ENCODE peak calls at places on chromosomes 4 and X, in seven cellular contexts. One of them, this sample, is unnamed.

GRCh38 chr4:157151711-157152110 is 68.8 kb upstream of the GRIA2 start:
- DNase-seq in GM06990: no peak
- DNase-seq in mesothelial cell of epicardium: no peak
- DNase-seq in nephron progenitor cell: no peak
- DNase-seq in uterus: no peak
- DNase-seq in astrocyte of the spinal cord: peak
- DNase-seq in AG09309: peak
- DNase-seq in this sample: no peak

GRCh38 chr4:90306810-90307209 is 179.6 kb downstream of the CCSER1 start:
- DNase-seq in GM06990: no peak
- DNase-seq in mesothelial cell of epicardium: no peak
- DNase-seq in nephron progenitor cell: no peak
- DNase-seq in uterus: no peak
- DNase-seq in astrocyte of the spinal cord: no peak
- DNase-seq in AG09309: no peak
- DNase-seq in this sample: no peak

GRCh38 chr4:24729041-24729730 is 66.2 kb upstream of the SOD3 start:
- DNase-seq in GM06990: no peak
- DNase-seq in mesothelial cell of epicardium: no peak
- DNase-seq in nephron progenitor cell: no peak
- DNase-seq in uterus: no peak
- DNase-seq in astrocyte of the spinal cord: no peak
- DNase-seq in AG09309: no peak
- DNase-seq in this sample: no peak

GRCh38 chrX:27439771-27440170 is 23.4 kb downstream of the PPP4R3C start:
- DNase-seq in GM06990: no peak
- DNase-seq in mesothelial cell of epicardium: no peak
- DNase-seq in nephron progenitor cell: no peak
- DNase-seq in uterus: no peak
- DNase-seq in astrocyte of the spinal cord: no peak
- DNase-seq in AG09309: no peak
- DNase-seq in this sample: no peak

GRCh38 chrX:45711231-45711630 is 510.6 kb upstream of the DIPK2B start:
- DNase-seq in GM06990: no peak
- DNase-seq in mesothelial cell of epicardium: no peak
- DNase-seq in nephron progenitor cell: no peak
- DNase-seq in uterus: no peak
- DNase-seq in astrocyte of the spinal cord: peak
- DNase-seq in AG09309: no peak
- DNase-seq in this sample: no peak

GRCh38 chr4:105145059-105145912 is 1.4 kb upstream of the TET2 start:
- DNase-seq in GM06990: peak
- DNase-seq in mesothelial cell of epicardium: no peak
- DNase-seq in nephron progenitor cell: no peak
- DNase-seq in uterus: no peak
- DNase-seq in astrocyte of the spinal cord: peak
- DNase-seq in AG09309: no peak
- DNase-seq in this sample: no peak

GRCh38 chr4:189113389-189113888 is 827.2 kb upstream of the FRG1 start:
- DNase-seq in GM06990: no peak
- DNase-seq in mesothelial cell of epicardium: no peak
- DNase-seq in nephron progenitor cell: no peak
- DNase-seq in uterus: no peak
- DNase-seq in astrocyte of the spinal cord: no peak
- DNase-seq in AG09309: no peak
- DNase-seq in this sample: no peak

GRCh38 chr4:24798036-24798610 is 2.8 kb downstream of the SOD3 start:
- DNase-seq in GM06990: no peak
- DNase-seq in mesothelial cell of epicardium: no peak
- DNase-seq in nephron progenitor cell: no peak
- DNase-seq in uterus: no peak
- DNase-seq in astrocyte of the spinal cord: no peak
- DNase-seq in AG09309: no peak
- DNase-seq in this sample: no peak

GRCh38 chr4:138646383-138646782 is 369.2 kb upstream of the NOCT start:
- DNase-seq in GM06990: no peak
- DNase-seq in mesothelial cell of epicardium: no peak
- DNase-seq in nephron progenitor cell: no peak
- DNase-seq in uterus: no peak
- DNase-seq in astrocyte of the spinal cord: no peak
- DNase-seq in AG09309: no peak
- DNase-seq in this sample: no peak

GRCh38 chr4:87219648-87220093 is 747 bp downstream of the KLHL8 start:
- DNase-seq in GM06990: no peak
- DNase-seq in mesothelial cell of epicardium: peak
- DNase-seq in nephron progenitor cell: no peak
- DNase-seq in uterus: peak
- DNase-seq in astrocyte of the spinal cord: no peak
- DNase-seq in AG09309: no peak
- DNase-seq in this sample: peak

GRCh38 chrX:136880003-136880451 is 498 bp downstream of the RBMX start:
- DNase-seq in GM06990: no peak
- DNase-seq in mesothelial cell of epicardium: no peak
- DNase-seq in nephron progenitor cell: peak
- DNase-seq in uterus: peak
- DNase-seq in astrocyte of the spinal cord: no peak
- DNase-seq in AG09309: no peak
- DNase-seq in this sample: no peak

GRCh38 chr4:46254788-46255187 is 130.9 kb upstream of the GABRG1 start:
- DNase-seq in GM06990: no peak
- DNase-seq in mesothelial cell of epicardium: no peak
- DNase-seq in nephron progenitor cell: no peak
- DNase-seq in uterus: no peak
- DNase-seq in astrocyte of the spinal cord: peak
- DNase-seq in AG09309: no peak
- DNase-seq in this sample: no peak

GRCh38 chr4:8891646-8892555 is 20.3 kb upstream of the HMX1 start:
- DNase-seq in GM06990: no peak
- DNase-seq in mesothelial cell of epicardium: no peak
- DNase-seq in nephron progenitor cell: peak
- DNase-seq in uterus: no peak
- DNase-seq in astrocyte of the spinal cord: no peak
- DNase-seq in AG09309: no peak
- DNase-seq in this sample: no peak

GRCh38 chrX:121172703-121173102 is 125.3 kb downstream of the GLUD2 start:
- DNase-seq in GM06990: no peak
- DNase-seq in mesothelial cell of epicardium: no peak
- DNase-seq in nephron progenitor cell: no peak
- DNase-seq in uterus: no peak
- DNase-seq in astrocyte of the spinal cord: no peak
- DNase-seq in AG09309: no peak
- DNase-seq in this sample: no peak

GRCh38 chrX:10356979-10357378 is 200.2 kb downstream of the CLCN4 start:
- DNase-seq in GM06990: peak
- DNase-seq in mesothelial cell of epicardium: no peak
- DNase-seq in nephron progenitor cell: no peak
- DNase-seq in uterus: no peak
- DNase-seq in astrocyte of the spinal cord: peak
- DNase-seq in AG09309: no peak
- DNase-seq in this sample: no peak

GRCh38 chrX:46226422-46226821 is 318.8 kb downstream of the ZNF674 start:
- DNase-seq in GM06990: no peak
- DNase-seq in mesothelial cell of epicardium: no peak
- DNase-seq in nephron progenitor cell: no peak
- DNase-seq in uterus: no peak
- DNase-seq in astrocyte of the spinal cord: no peak
- DNase-seq in AG09309: no peak
- DNase-seq in this sample: no peak

GRCh38 chr4:51885371-51885770 is 42.4 kb downstream of the DCUN1D4 start:
- DNase-seq in GM06990: no peak
- DNase-seq in mesothelial cell of epicardium: no peak
- DNase-seq in nephron progenitor cell: no peak
- DNase-seq in uterus: no peak
- DNase-seq in astrocyte of the spinal cord: peak
- DNase-seq in AG09309: no peak
- DNase-seq in this sample: no peak

GRCh38 chrX:78315745-78316144 is 11.7 kb downstream of the CYSLTR1 start:
- DNase-seq in GM06990: no peak
- DNase-seq in mesothelial cell of epicardium: no peak
- DNase-seq in nephron progenitor cell: no peak
- DNase-seq in uterus: no peak
- DNase-seq in astrocyte of the spinal cord: no peak
- DNase-seq in AG09309: no peak
- DNase-seq in this sample: no peak

GRCh38 chrX:120115438-120115963 is at the start of gene RHOXF1:
- DNase-seq in GM06990: no peak
- DNase-seq in mesothelial cell of epicardium: no peak
- DNase-seq in nephron progenitor cell: no peak
- DNase-seq in uterus: no peak
- DNase-seq in astrocyte of the spinal cord: no peak
- DNase-seq in AG09309: no peak
- DNase-seq in this sample: no peak

GRCh38 chrX:69107231-69107739 is 58.0 kb downstream of the PJA1 start:
- DNase-seq in GM06990: no peak
- DNase-seq in mesothelial cell of epicardium: no peak
- DNase-seq in nephron progenitor cell: peak
- DNase-seq in uterus: peak
- DNase-seq in astrocyte of the spinal cord: no peak
- DNase-seq in AG09309: no peak
- DNase-seq in this sample: no peak

GRCh38 chr4:184649026-184649970 is at the start of the genes CASP3 and PRIMPOL:
- DNase-seq in GM06990: peak
- DNase-seq in mesothelial cell of epicardium: peak
- DNase-seq in nephron progenitor cell: peak
- DNase-seq in uterus: peak
- DNase-seq in astrocyte of the spinal cord: peak
- DNase-seq in AG09309: peak
- DNase-seq in this sample: peak
- TF ChIP-seq CTCF in GM06990: peak
- TF ChIP-seq CTCF in mesothelial cell of epicardium: no peak
- TF ChIP-seq CTCF in nephron progenitor cell: no peak
- TF ChIP-seq CTCF in uterus: peak
- TF ChIP-seq CTCF in astrocyte of the spinal cord: peak
- TF ChIP-seq CTCF in AG09309: peak
- TF ChIP-seq CTCF in this sample: peak

DNA sequence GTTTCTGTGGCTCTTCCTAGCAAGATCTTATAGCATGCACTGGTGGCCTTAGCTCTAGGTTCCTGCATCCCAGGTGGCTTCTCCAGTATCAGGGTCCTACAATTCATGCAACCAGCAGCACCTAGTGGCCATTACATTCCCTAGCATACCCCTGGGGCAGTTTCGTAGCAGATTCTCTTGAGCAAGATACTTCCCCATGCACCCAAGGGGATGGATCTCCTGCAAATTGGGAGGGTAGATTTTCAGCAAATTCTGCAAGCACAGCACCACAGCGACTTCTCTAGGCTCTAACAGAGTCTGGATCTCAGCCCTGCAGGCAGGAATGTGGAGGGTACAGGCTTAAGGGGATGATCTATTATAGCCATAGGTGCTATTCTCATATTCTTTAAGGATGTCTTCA is 13.1 kb upstream of the SLC9B1 start:
- DNase-seq in GM06990: no peak
- DNase-seq in mesothelial cell of epicardium: no peak
- DNase-seq in nephron progenitor cell: no peak
- DNase-seq in uterus: no peak
- DNase-seq in astrocyte of the spinal cord: peak
- DNase-seq in AG09309: no peak
- DNase-seq in this sample: no peak
- TF ChIP-seq CTCF in GM06990: peak
- TF ChIP-seq CTCF in mesothelial cell of epicardium: peak
- TF ChIP-seq CTCF in nephron progenitor cell: peak
- TF ChIP-seq CTCF in uterus: peak
- TF ChIP-seq CTCF in astrocyte of the spinal cord: peak
- TF ChIP-seq CTCF in AG09309: peak
- TF ChIP-seq CTCF in this sample: no peak

GRCh38 chr4:121943941-121944340 is 7.9 kb downstream of the TRPC3 start:
- DNase-seq in GM06990: no peak
- DNase-seq in mesothelial cell of epicardium: no peak
- DNase-seq in nephron progenitor cell: peak
- DNase-seq in uterus: no peak
- DNase-seq in astrocyte of the spinal cord: no peak
- DNase-seq in AG09309: no peak
- DNase-seq in this sample: no peak
- TF ChIP-seq CTCF in GM06990: peak
- TF ChIP-seq CTCF in mesothelial cell of epicardium: no peak
- TF ChIP-seq CTCF in nephron progenitor cell: peak
- TF ChIP-seq CTCF in uterus: peak
- TF ChIP-seq CTCF in astrocyte of the spinal cord: peak
- TF ChIP-seq CTCF in AG09309: peak
- TF ChIP-seq CTCF in this sample: no peak

GRCh38 chrX:38627683-38628082 is 66.3 kb downstream of the TSPAN7 start:
- DNase-seq in GM06990: no peak
- DNase-seq in mesothelial cell of epicardium: no peak
- DNase-seq in nephron progenitor cell: no peak
- DNase-seq in uterus: no peak
- DNase-seq in astrocyte of the spinal cord: peak
- DNase-seq in AG09309: no peak
- DNase-seq in this sample: no peak
- TF ChIP-seq CTCF in GM06990: peak
- TF ChIP-seq CTCF in mesothelial cell of epicardium: no peak
- TF ChIP-seq CTCF in nephron progenitor cell: peak
- TF ChIP-seq CTCF in uterus: no peak
- TF ChIP-seq CTCF in astrocyte of the spinal cord: peak
- TF ChIP-seq CTCF in AG09309: peak
- TF ChIP-seq CTCF in this sample: peak

DNA sequence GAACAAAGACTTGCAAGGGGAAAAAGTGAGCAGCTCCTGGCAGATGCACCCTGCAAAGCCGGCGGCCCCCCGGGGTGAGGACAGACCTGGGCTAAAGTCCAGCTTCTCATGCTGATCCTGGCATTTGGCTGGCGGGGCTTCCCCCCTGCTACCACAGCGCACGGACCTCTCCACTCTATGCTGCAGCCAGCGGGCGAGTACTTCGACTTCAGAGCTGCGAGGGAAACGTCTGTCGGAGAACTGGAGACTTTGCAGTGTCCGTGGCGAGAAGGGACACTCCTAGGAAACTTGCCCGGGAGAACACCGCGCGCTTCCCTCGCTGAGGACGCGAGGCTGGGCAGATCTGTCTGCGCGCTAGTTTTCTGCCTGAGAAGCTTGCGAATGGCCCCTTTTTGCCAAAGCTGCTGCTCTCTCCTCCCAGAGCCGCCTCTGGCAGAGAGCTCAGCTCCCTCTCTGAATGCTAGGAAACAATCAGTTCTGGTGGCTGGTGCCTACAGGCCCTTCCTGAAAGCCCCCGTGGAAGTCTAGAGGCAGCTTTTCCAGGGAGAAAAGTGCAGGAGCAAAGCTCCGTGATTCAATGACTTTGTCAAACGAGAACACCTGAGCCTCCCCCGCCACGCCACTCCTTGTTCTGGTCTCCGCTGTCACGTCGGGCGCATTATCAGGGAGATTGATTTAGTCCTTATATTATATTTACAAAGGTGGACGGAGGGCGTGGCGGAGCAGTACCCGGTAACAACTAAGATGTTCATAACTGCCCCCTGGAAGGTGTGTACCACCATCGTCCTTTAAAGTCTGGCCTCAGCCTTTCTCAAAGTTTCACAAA is 284.0 kb downstream of the PACRGL start:
- DNase-seq in GM06990: no peak
- DNase-seq in mesothelial cell of epicardium: no peak
- DNase-seq in nephron progenitor cell: peak
- DNase-seq in uterus: no peak
- DNase-seq in astrocyte of the spinal cord: peak
- DNase-seq in AG09309: no peak
- DNase-seq in this sample: no peak
- TF ChIP-seq CTCF in GM06990: no peak
- TF ChIP-seq CTCF in mesothelial cell of epicardium: no peak
- TF ChIP-seq CTCF in nephron progenitor cell: no peak
- TF ChIP-seq CTCF in uterus: no peak
- TF ChIP-seq CTCF in astrocyte of the spinal cord: no peak
- TF ChIP-seq CTCF in AG09309: no peak
- TF ChIP-seq CTCF in this sample: no peak

GRCh38 chr4:1777822-1778641 is 15.1 kb upstream of the FGFR3 start:
- DNase-seq in GM06990: no peak
- DNase-seq in mesothelial cell of epicardium: no peak
- DNase-seq in nephron progenitor cell: peak
- DNase-seq in uterus: no peak
- DNase-seq in astrocyte of the spinal cord: peak
- DNase-seq in AG09309: no peak
- DNase-seq in this sample: peak
- TF ChIP-seq CTCF in GM06990: no peak
- TF ChIP-seq CTCF in mesothelial cell of epicardium: no peak
- TF ChIP-seq CTCF in nephron progenitor cell: no peak
- TF ChIP-seq CTCF in uterus: no peak
- TF ChIP-seq CTCF in astrocyte of the spinal cord: no peak
- TF ChIP-seq CTCF in AG09309: peak
- TF ChIP-seq CTCF in this sample: no peak